ENCODE peak calls at places on chromosome 13, in five cellular contexts. E is H7, L is ascending aorta, D is heart left ventricle, V is cardiac fibroblast. G is an unnamed sample.

GRCh38 chr13:46903748-46904147 is 6.9 kb upstream of the HTR2A start:
- DNase-seq in E (no peak), D (no peak), L (no peak), V (peak; percentile 51), G (no peak)

GRCh38 chr13:93066187-93066586 is 160.4 kb upstream of the GPC6 start:
- DNase-seq in V (peak; percentile 79), D (no peak), E (no peak), L (no peak), G (no peak)

GRCh38 chr13:66048888-66049287 is 1181.2 kb downstream of the PCDH9 start:
- DNase-seq in E (no peak), V (no peak), D (no peak), L (no peak), G (no peak)

GRCh38 chr13:28558126-28558525 is 63.2 kb upstream of the FLT1 start:
- DNase-seq in L (no peak), V (peak; percentile 86), E (no peak), D (no peak), G (no peak)

GRCh38 chr13:94192576-94192975 is 286.9 kb downstream of the DCT start:
- DNase-seq in E (peak; percentile 43), V (peak; percentile 34), D (no peak), L (no peak), G (no peak)

GRCh38 chr13:28297341-28297740 is 159.0 kb downstream of the PAN3 start:
- DNase-seq in L (no peak), E (peak; percentile 49), V (no peak), D (no peak), G (no peak)

GRCh38 chr13:27158335-27158734 is 13.3 kb downstream of the USP12 start:
- DNase-seq in L (no peak), D (no peak), V (no peak), E (no peak), G (no peak)

GRCh38 chr13:92833071-92833470 is 393.5 kb upstream of the GPC6 start:
- DNase-seq in D (no peak), V (no peak), L (no peak), E (no peak), G (no peak)

GRCh38 chr13:102028846-102029245 is 373.0 kb downstream of the FGF14 start:
- DNase-seq in E (no peak), L (no peak), D (no peak), V (no peak), G (no peak)

GRCh38 chr13:79659161-79659560 is 178.2 kb downstream of the NDFIP2 start:
- DNase-seq in D (peak; percentile 67), E (no peak), L (no peak), V (peak; percentile 89), G (no peak)

GRCh38 chr13:76697277-76697676 is 188.9 kb downstream of the KCTD12 start:
- DNase-seq in L (no peak), E (no peak), D (no peak), V (peak; percentile 18), G (no peak)

GRCh38 chr13:108220042-108220441 is 1.9 kb downstream of the ABHD13 start:
- DNase-seq in L (no peak), D (no peak), V (no peak), E (no peak), G (no peak)

GRCh38 chr13:87953381-87953780 is 282.2 kb downstream of the SLITRK5 start:
- DNase-seq in E (no peak), L (no peak), D (no peak), V (no peak), G (no peak)

GRCh38 chr13:97577026-97577425 is 143.1 kb downstream of the RAP2A start:
- DNase-seq in V (no peak), L (no peak), E (no peak), D (no peak), G (no peak)

GRCh38 chr13:67204731-67205130 is 25.4 kb downstream of the PCDH9 start:
- DNase-seq in V (peak; percentile 42), E (no peak), D (no peak), L (no peak), G (no peak)
- H3K4me3 ChIP-seq in V (no peak overlapping the region), E (no peak overlapping the region), D (no peak overlapping the region), L (no peak overlapping the region), G (no peak overlapping the region)

DNA sequence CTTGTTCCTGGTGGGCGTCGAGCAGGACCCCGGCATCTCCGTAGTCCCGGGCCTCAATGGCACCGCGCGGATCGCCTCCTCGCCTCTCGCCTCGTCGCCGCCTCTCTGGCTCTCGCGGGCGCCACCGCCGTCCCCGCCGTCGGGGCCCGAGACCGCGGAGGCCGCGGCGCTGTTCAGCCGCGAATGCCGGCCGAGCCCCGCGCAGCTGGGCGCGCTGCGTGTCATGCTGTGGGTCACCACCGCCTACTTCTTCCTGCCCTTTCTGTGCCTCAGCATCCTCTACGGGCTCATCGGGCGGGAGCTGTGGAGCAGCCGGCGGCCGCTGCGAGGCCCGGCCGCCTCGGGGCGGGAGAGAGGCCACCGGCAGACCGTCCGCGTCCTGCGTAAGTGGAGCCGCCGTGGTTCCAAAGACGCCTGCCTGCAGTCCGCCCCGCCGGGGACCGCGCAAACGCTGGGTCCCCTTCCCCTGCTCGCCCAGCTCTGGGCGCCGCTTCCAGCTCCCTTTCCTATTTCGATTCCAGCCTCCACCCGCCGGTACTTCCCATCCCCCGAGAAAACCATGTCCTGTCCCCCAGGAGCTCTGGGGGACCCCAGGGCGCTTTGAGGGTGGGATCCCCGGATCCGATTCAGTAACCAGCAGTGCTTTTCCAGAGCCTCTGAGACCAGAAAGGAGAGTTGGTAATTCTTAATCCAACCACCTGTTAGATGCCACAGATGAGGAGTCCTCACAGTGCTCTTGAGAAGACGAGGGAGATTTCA is 897 bp downstream of the MLNR start:
- DNase-seq in D (no peak), V (peak; percentile 15), E (peak; percentile 80), L (no peak), G (no peak)
- H3K4me3 ChIP-seq in D (peak overlapping the region; percentile 54), V (no peak overlapping the region), E (peak overlapping the region; percentile 42), L (peak overlapping the region; percentile 55), G (peak overlapping the region; percentile 41)

GRCh38 chr13:91133941-91134772 is 213.3 kb upstream of the MIR17HG start:
- DNase-seq in D (no peak), L (no peak), E (peak; percentile 13), V (peak; percentile 76), G (no peak)

GRCh38 chr13:91136806-91137205 is 210.7 kb upstream of the MIR17HG start:
- DNase-seq in D (no peak), V (no peak), E (no peak), L (no peak), G (no peak)

GRCh38 chr13:91135949-91136348 is 211.5 kb upstream of the MIR17HG start:
- DNase-seq in D (no peak), V (no peak), E (no peak), L (no peak), G (no peak)

GRCh38 chr13:91134773-91135124 is 212.7 kb upstream of the MIR17HG start:
- DNase-seq in L (no peak), D (no peak), E (no peak), V (no peak), G (no peak)

DNA sequence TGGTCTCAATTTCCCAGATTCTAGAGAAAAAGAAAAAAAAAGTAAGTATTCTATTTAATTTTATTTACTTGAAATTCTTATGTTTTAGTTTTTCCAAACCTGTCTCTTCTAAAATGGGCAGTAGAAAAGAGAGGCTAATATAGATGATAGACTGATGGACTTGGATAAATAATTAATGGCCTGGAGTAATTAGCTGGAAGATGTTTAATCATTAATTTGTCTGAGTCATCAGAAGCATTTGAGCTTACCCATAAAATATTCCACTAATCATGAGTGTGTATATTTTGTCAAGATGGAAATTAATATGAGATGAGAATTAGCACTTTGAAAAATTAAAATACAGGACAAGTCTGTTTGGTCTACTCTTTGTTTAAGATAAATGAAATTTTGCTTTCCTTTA is 212.1 kb upstream of the MIR17HG start:
- DNase-seq in V (no peak), E (no peak), D (no peak), L (no peak), G (no peak)
- H3K4me3 ChIP-seq in V (no peak overlapping the region), E (no peak overlapping the region), D (no peak overlapping the region), L (no peak overlapping the region), G (no peak overlapping the region)

DNA sequence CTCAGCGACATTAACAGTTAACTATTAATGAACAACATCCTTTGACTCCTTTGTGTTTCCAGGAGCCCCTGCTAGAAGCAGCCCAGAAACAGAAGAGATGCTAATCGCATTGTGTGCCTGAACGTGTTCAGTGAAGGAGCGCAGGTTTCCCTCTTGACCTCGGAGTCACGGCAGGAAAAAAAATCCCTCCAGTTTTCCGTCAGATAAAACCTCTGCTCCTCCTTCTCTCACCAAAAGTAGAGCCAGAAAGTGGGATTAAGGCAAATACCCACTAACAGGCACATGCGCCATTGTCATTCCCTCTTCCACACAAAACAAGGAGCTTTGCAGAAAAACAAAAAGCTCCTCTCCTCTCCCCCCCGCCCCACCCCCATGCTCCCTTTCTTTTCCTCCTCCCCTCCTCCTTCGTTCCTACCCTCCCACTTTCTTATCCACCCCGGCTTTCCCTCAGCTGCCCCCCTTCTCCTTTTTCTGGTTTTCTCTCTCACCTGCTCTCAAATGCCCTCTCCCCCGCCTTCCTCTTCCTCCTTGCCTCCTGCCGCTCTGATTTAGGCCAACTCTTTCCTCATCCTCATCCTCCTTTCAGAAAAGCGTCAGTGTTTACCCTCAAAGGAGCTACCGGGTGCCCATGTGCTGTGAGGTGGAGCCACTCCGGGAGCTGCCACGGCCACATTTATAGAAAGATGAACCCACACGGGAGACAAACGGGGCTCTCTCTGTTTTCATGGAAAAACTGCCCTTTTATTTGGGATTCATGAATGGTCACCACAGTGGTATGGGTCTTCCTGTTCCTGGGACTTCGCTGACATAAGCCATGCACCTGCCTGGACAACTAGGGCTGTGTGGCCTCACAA is 224.5 kb downstream of the ZIC5 start:
- DNase-seq in E (peak; percentile 86), L (no peak), D (no peak), V (no peak), G (no peak)
- H3K4me3 ChIP-seq in E (no peak overlapping the region), L (no peak overlapping the region), D (no peak overlapping the region), V (no peak overlapping the region), G (no peak overlapping the region)

DNA sequence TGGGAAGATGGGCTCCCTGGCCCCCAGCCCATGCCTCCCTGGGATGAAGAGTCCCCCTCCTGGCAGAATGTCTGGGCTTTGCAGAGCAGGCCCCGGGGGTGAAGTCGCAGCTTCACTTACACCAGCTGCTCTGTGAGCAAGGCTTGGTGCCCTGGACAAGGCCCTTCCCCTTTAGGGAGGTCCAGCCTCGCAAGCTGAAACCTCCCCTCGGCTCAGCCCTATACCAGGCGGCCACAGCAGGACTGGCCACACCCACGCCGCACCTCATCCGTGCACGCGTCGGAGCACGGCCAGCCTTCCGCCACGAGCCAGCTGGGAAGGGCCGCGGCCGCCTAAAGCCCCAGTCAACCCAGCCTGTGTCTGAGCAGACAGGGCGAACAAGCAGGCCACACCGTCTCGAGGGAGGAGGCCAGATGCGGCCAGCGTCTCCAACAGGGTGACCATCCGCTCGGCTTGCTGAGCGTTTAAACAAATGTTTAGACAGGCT is 83.2 kb upstream of the MCF2L start:
- DNase-seq in V (peak; percentile 91), D (peak; percentile 89), L (peak; percentile 73), E (peak; percentile 95), G (peak; percentile 84)
- H3K4me3 ChIP-seq in V (peak overlapping the region; percentile 13), D (peak overlapping the region; percentile 17), L (peak overlapping the region; percentile 21), E (no peak overlapping the region), G (no peak overlapping the region)

G was measured in sigmoid colon.